ENCODE peak calls at places on chromosomes 2 and 18, in nine cellular contexts. T is hypothalamus; D is stimulated activated CD4-positive, alpha-beta T cell treated with anti-CD3 and anti-CD28 coated beads, Interleukin-1b, Interleukin-23, amount 100 ng/mL, for 48 hours; N is sciatic nerve; V is mesothelial cell of epicardium; W is GDM1; L is Kasumi-1; O is cerebellar cortex; E is NCI-H1417. B is an unnamed sample.

GRCh38 chr2:15952451-15953142 is 12.2 kb downstream of the MYCN start:
- DNase-seq in O (no peak), N (no peak), L (no peak), V (no peak), E (no peak), D (no peak), W (no peak), T (no peak), B (no peak)

GRCh38 chr2:12120281-12121150 is 374.1 kb downstream of the LPIN1 start:
- DNase-seq in L (no peak), O (no peak), T (no peak), W (no peak), N (no peak), D (no peak), E (no peak), V (no peak), B (no peak)

GRCh38 chr2:199933466-199933865 is 21.8 kb downstream of the TYW5 start:
- DNase-seq in N (no peak), W (no peak), T (no peak), O (no peak), E (no peak), D (no peak), V (no peak), L (no peak), B (no peak)

GRCh38 chr2:19787134-19787533 is 114.6 kb downstream of the TTC32 start:
- DNase-seq in E (no peak), T (no peak), V (no peak), N (no peak), O (no peak), D (no peak), L (no peak), W (no peak), B (no peak)

GRCh38 chr2:68767031-68767961 is 32.7 kb downstream of the ARHGAP25 start:
- DNase-seq in N (no peak), O (no peak), E (no peak), D (peak), L (no peak), W (no peak), T (no peak), V (no peak), B (peak)

GRCh38 chr2:215828528-215829184 is 184.7 kb downstream of the MREG start:
- DNase-seq in V (no peak), N (no peak), T (no peak), D (peak), L (peak), O (peak), W (peak), E (peak), B (peak)

GRCh38 chr2:148554459-148555247 is 89.9 kb upstream of the EPC2 start:
- DNase-seq in O (no peak), V (no peak), T (no peak), L (no peak), W (no peak), D (no peak), N (no peak), E (no peak), B (peak)

GRCh38 chr18:10270160-10270571 is 184.3 kb upstream of the APCDD1 start:
- DNase-seq in W (no peak), V (no peak), E (no peak), T (peak), L (no peak), N (no peak), D (no peak), O (no peak), B (no peak)

GRCh38 chr18:24267878-24268277 is 129.0 kb downstream of the CABYR start:
- DNase-seq in E (no peak), V (no peak), D (no peak), L (no peak), O (no peak), N (no peak), W (no peak), T (no peak), B (peak)

GRCh38 chr2:238771193-238771592 is 76.7 kb upstream of the TWIST2 start:
- DNase-seq in T (no peak), N (no peak), O (peak), W (no peak), V (no peak), L (no peak), D (no peak), E (no peak), B (no peak)

GRCh38 chr2:219555956-219556355 is 12.1 kb downstream of the TMEM198 start:
- DNase-seq in N (no peak), O (no peak), E (no peak), D (no peak), W (no peak), L (no peak), V (no peak), T (no peak), B (no peak)

GRCh38 chr18:76442413-76443171 is 52.5 kb downstream of the ZNF516 start:
- DNase-seq in E (no peak), T (no peak), W (no peak), O (no peak), D (no peak), V (no peak), N (no peak), L (no peak), B (no peak)

GRCh38 chr2:134240061-134240460 is 13.8 kb upstream of the MGAT5 start:
- DNase-seq in D (no peak), L (no peak), W (no peak), N (no peak), O (no peak), T (no peak), E (no peak), V (no peak), B (no peak)

GRCh38 chr2:80050246-80050645 is 254.3 kb downstream of the LRRTM1 start:
- DNase-seq in V (no peak), N (no peak), W (no peak), E (peak), T (no peak), O (peak), D (no peak), L (peak), B (no peak)

GRCh38 chr2:69549421-69549820 is 94.1 kb downstream of the AAK1 start:
- DNase-seq in O (no peak), N (no peak), E (no peak), D (no peak), W (no peak), T (no peak), L (no peak), V (no peak), B (no peak)

GRCh38 chr18:49585781-49586663 is 24.2 kb downstream of the LIPG start:
- DNase-seq in N (no peak), O (peak), T (no peak), L (no peak), V (no peak), D (no peak), E (no peak), W (no peak), B (no peak)

GRCh38 chr2:138500592-138501426 is 761 bp upstream of the SPOPL start:
- DNase-seq in T (no peak), N (no peak), E (no peak), D (no peak), W (no peak), L (no peak), O (no peak), V (no peak), B (no peak)

GRCh38 chr18:7809455-7809854 is 242.3 kb downstream of the PTPRM start:
- DNase-seq in D (no peak), O (no peak), V (no peak), T (no peak), L (no peak), N (no peak), W (no peak), E (no peak), B (no peak)

GRCh38 chr2:27988718-27989117 is 98.2 kb downstream of the BABAM2 start:
- DNase-seq in E (no peak), O (no peak), V (no peak), T (no peak), D (no peak), L (no peak), W (no peak), N (no peak), B (no peak)

GRCh38 chr18:34913837-34914755 is 127.1 kb upstream of the MAPRE2 start:
- DNase-seq in L (no peak), W (no peak), N (no peak), D (no peak), T (peak), V (no peak), O (no peak), E (no peak), B (peak)

GRCh38 chr2:10798783-10799182 is 13.8 kb downstream of the PDIA6 start:
- DNase-seq in D (no peak), V (no peak), N (no peak), T (no peak), W (no peak), L (no peak), E (no peak), O (peak), B (peak)

GRCh38 chr2:211396815-211397214 is 840.4 kb downstream of the CPS1 start:
- DNase-seq in W (no peak), O (no peak), V (no peak), E (peak), N (no peak), T (no peak), D (no peak), L (no peak), B (no peak)

GRCh38 chr2:205701509-205701908 is 19.2 kb downstream of the NRP2 start:
- DNase-seq in T (no peak), W (no peak), E (no peak), N (no peak), V (no peak), D (no peak), O (no peak), L (no peak), B (no peak)

GRCh38 chr2:78992807-78993517 is 32.5 kb upstream of the REG3G start:
- DNase-seq in W (no peak), N (no peak), V (no peak), O (no peak), E (peak), L (no peak), D (no peak), T (no peak), B (no peak)

GRCh38 chr2:47225061-47225783 is 70.1 kb upstream of the STPG4 start:
- DNase-seq in E (peak), T (peak), D (no peak), N (peak), L (no peak), O (no peak), V (no peak), W (no peak), B (no peak)

GRCh38 chr2:63962186-63962585 is 57.0 kb downstream of the VPS54 start:
- DNase-seq in L (no peak), E (no peak), W (no peak), V (no peak), D (no peak), O (no peak), T (no peak), N (no peak), B (no peak)

GRCh38 chr2:143161982-143162837 is 33.0 kb downstream of the ARHGAP15 start:
- DNase-seq in O (peak), N (peak), D (peak), E (peak), L (peak), T (peak), W (peak), V (peak), B (peak)

GRCh38 chr2:65096948-65097347 is 33.0 kb downstream of the RAB1A start:
- DNase-seq in D (no peak), E (no peak), W (no peak), N (no peak), T (no peak), L (no peak), V (no peak), O (no peak), B (no peak)

GRCh38 chr2:109335586-109336266 is 206.7 kb downstream of the SH3RF3 start:
- DNase-seq in W (peak), T (no peak), L (peak), D (peak), E (no peak), N (no peak), V (no peak), O (no peak), B (peak)

GRCh38 chr2:120735750-120736170 is at the start of gene GLI2:
- DNase-seq in L (peak), T (peak), E (peak), N (peak), W (peak), D (peak), O (peak), V (peak), B (peak)

GRCh38 chr2:241879326-241879725 is 9.8 kb downstream of the RTP5 start:
- DNase-seq in V (no peak), O (no peak), E (no peak), T (no peak), L (no peak), N (no peak), D (no peak), W (no peak), B (no peak)